ENCODE peak calls at places on chromosome 5, in seven cellular contexts. One of them, this sample, is unnamed.

GRCh38 chr5:32805966-32806626 is 95.0 kb downstream of the NPR3 start:
- DNase-seq in AG09309: peak; percentile 68
- DNase-seq in IMR-90: peak; percentile 94
- DNase-seq in AG04450: peak; percentile 51
- DNase-seq in heart right ventricle: no peak
- DNase-seq in colonic mucosa: no peak
- DNase-seq in tibial artery: no peak
- DNase-seq in this sample: no peak

GRCh38 chr5:168317096-168317520 is 25.7 kb downstream of the WWC1 start:
- DNase-seq in IMR-90: no peak
- DNase-seq in AG09309: no peak
- DNase-seq in tibial artery: no peak
- DNase-seq in heart right ventricle: no peak
- DNase-seq in colonic mucosa: no peak
- DNase-seq in AG04450: no peak
- DNase-seq in this sample: no peak

GRCh38 chr5:19988447-19988846 is 447 bp upstream of the CDH18 start:
- DNase-seq in AG04450: no peak
- DNase-seq in tibial artery: no peak
- DNase-seq in AG09309: no peak
- DNase-seq in colonic mucosa: no peak
- DNase-seq in heart right ventricle: no peak
- DNase-seq in IMR-90: no peak
- DNase-seq in this sample: peak; percentile 41

GRCh38 chr5:107618233-107618632 is 52.5 kb downstream of the EFNA5 start:
- DNase-seq in tibial artery: no peak
- DNase-seq in IMR-90: no peak
- DNase-seq in heart right ventricle: no peak
- DNase-seq in colonic mucosa: no peak
- DNase-seq in AG09309: no peak
- DNase-seq in AG04450: no peak
- DNase-seq in this sample: no peak

GRCh38 chr5:151151793-151152192 is 5.8 kb downstream of the ANXA6 start:
- DNase-seq in tibial artery: peak; percentile 65
- DNase-seq in heart right ventricle: no peak
- DNase-seq in AG04450: no peak
- DNase-seq in colonic mucosa: no peak
- DNase-seq in IMR-90: peak; percentile 47
- DNase-seq in AG09309: no peak
- DNase-seq in this sample: no peak

GRCh38 chr5:55338810-55339243 is 31.0 kb downstream of the MTREX start:
- DNase-seq in IMR-90: no peak
- DNase-seq in AG09309: no peak
- DNase-seq in colonic mucosa: no peak
- DNase-seq in tibial artery: peak; percentile 31
- DNase-seq in AG04450: no peak
- DNase-seq in heart right ventricle: no peak
- DNase-seq in this sample: no peak

GRCh38 chr5:74034738-74035137 is 408.7 kb downstream of the ARHGEF28 start:
- DNase-seq in AG04450: peak; percentile 64
- DNase-seq in tibial artery: no peak
- DNase-seq in IMR-90: peak; percentile 88
- DNase-seq in colonic mucosa: no peak
- DNase-seq in AG09309: peak; percentile 42
- DNase-seq in heart right ventricle: no peak
- DNase-seq in this sample: no peak

GRCh38 chr5:181281077-181281983 is 20.4 kb upstream of the TRIM52 start:
- DNase-seq in tibial artery: no peak
- DNase-seq in AG09309: no peak
- DNase-seq in IMR-90: no peak
- DNase-seq in colonic mucosa: no peak
- DNase-seq in AG04450: no peak
- DNase-seq in heart right ventricle: no peak
- DNase-seq in this sample: peak; percentile 81

GRCh38 chr5:171857537-171857936 is 71.9 kb downstream of the SMIM23 start:
- DNase-seq in colonic mucosa: no peak
- DNase-seq in IMR-90: no peak
- DNase-seq in AG09309: no peak
- DNase-seq in tibial artery: no peak
- DNase-seq in AG04450: no peak
- DNase-seq in heart right ventricle: no peak
- DNase-seq in this sample: peak; percentile 32

GRCh38 chr5:132457371-132458225 is 33.0 kb downstream of the IRF1 start:
- DNase-seq in heart right ventricle: no peak
- DNase-seq in AG04450: no peak
- DNase-seq in tibial artery: peak; percentile 60
- DNase-seq in colonic mucosa: no peak
- DNase-seq in AG09309: peak; percentile 83
- DNase-seq in IMR-90: peak; percentile 89
- DNase-seq in this sample: no peak

GRCh38 chr5:6633469-6634326 is 458 bp downstream of the SRD5A1 start:
- DNase-seq in tibial artery: no peak
- DNase-seq in colonic mucosa: peak; percentile 45
- DNase-seq in IMR-90: peak; percentile 22
- DNase-seq in AG04450: no peak
- DNase-seq in AG09309: no peak
- DNase-seq in heart right ventricle: no peak
- DNase-seq in this sample: peak; percentile 72

GRCh38 chr5:179142434-179143198 is 82.4 kb downstream of the ZNF354C start:
- DNase-seq in tibial artery: no peak
- DNase-seq in colonic mucosa: no peak
- DNase-seq in IMR-90: peak; percentile 87
- DNase-seq in AG09309: peak; percentile 16
- DNase-seq in heart right ventricle: no peak
- DNase-seq in AG04450: peak; percentile 16
- DNase-seq in this sample: no peak

GRCh38 chr5:82149434-82149833 is 128.7 kb downstream of the RPS23 start:
- DNase-seq in AG04450: no peak
- DNase-seq in tibial artery: no peak
- DNase-seq in heart right ventricle: no peak
- DNase-seq in IMR-90: no peak
- DNase-seq in colonic mucosa: no peak
- DNase-seq in AG09309: no peak
- DNase-seq in this sample: no peak

GRCh38 chr5:73901045-73901444 is 275.0 kb downstream of the ARHGEF28 start:
- DNase-seq in AG09309: no peak
- DNase-seq in AG04450: peak; percentile 50
- DNase-seq in tibial artery: no peak
- DNase-seq in heart right ventricle: peak; percentile 21
- DNase-seq in IMR-90: peak; percentile 86
- DNase-seq in colonic mucosa: peak; percentile 41
- DNase-seq in this sample: no peak

GRCh38 chr5:171614511-171614910 is 171.1 kb upstream of the SMIM23 start:
- DNase-seq in tibial artery: no peak
- DNase-seq in IMR-90: no peak
- DNase-seq in AG04450: no peak
- DNase-seq in colonic mucosa: no peak
- DNase-seq in AG09309: no peak
- DNase-seq in heart right ventricle: no peak
- DNase-seq in this sample: no peak

GRCh38 chr5:53418844-53419243 is 61.6 kb upstream of the FST start:
- DNase-seq in AG09309: peak; percentile 98
- DNase-seq in IMR-90: peak; percentile 99
- DNase-seq in heart right ventricle: no peak
- DNase-seq in AG04450: peak; percentile 87
- DNase-seq in colonic mucosa: no peak
- DNase-seq in tibial artery: no peak
- DNase-seq in this sample: no peak

GRCh38 chr5:120942551-120942950 is 478.5 kb downstream of the PRR16 start:
- DNase-seq in AG04450: no peak
- DNase-seq in tibial artery: no peak
- DNase-seq in IMR-90: peak; percentile 18
- DNase-seq in AG09309: no peak
- DNase-seq in heart right ventricle: no peak
- DNase-seq in colonic mucosa: no peak
- DNase-seq in this sample: no peak

GRCh38 chr5:18653216-18653752 is 1019.0 kb downstream of the TAF11L14 start:
- DNase-seq in tibial artery: no peak
- DNase-seq in AG04450: no peak
- DNase-seq in heart right ventricle: no peak
- DNase-seq in AG09309: no peak
- DNase-seq in colonic mucosa: no peak
- DNase-seq in IMR-90: no peak
- DNase-seq in this sample: no peak

GRCh38 chr5:76606665-76607064 is 16.5 kb downstream of the F2RL2 start:
- DNase-seq in tibial artery: no peak
- DNase-seq in AG04450: no peak
- DNase-seq in heart right ventricle: no peak
- DNase-seq in IMR-90: no peak
- DNase-seq in colonic mucosa: no peak
- DNase-seq in AG09309: no peak
- DNase-seq in this sample: no peak

GRCh38 chr5:132030610-132031009 is 19.2 kb upstream of the ACSL6 start:
- DNase-seq in AG04450: no peak
- DNase-seq in tibial artery: no peak
- DNase-seq in colonic mucosa: no peak
- DNase-seq in IMR-90: no peak
- DNase-seq in AG09309: no peak
- DNase-seq in heart right ventricle: no peak
- DNase-seq in this sample: no peak

GRCh38 chr5:102536323-102536928 is 37.6 kb upstream of the SLCO6A1 start:
- DNase-seq in AG04450: no peak
- DNase-seq in heart right ventricle: no peak
- DNase-seq in AG09309: no peak
- DNase-seq in IMR-90: peak; percentile 22
- DNase-seq in colonic mucosa: no peak
- DNase-seq in tibial artery: no peak
- DNase-seq in this sample: no peak
- TF ChIP-seq CTCF in AG04450: peak; percentile 43
- TF ChIP-seq CTCF in heart right ventricle: peak; percentile 34
- TF ChIP-seq CTCF in AG09309: peak; percentile 32
- TF ChIP-seq CTCF in IMR-90: peak; percentile 45
- TF ChIP-seq CTCF in colonic mucosa: no peak
- TF ChIP-seq CTCF in tibial artery: peak; percentile 14
- TF ChIP-seq CTCF in this sample: peak; percentile 29

GRCh38 chr5:174571662-174572397 is 152.6 kb upstream of the MSX2 start:
- DNase-seq in IMR-90: peak; percentile 98
- DNase-seq in AG04450: peak; percentile 96
- DNase-seq in AG09309: peak; percentile 87
- DNase-seq in tibial artery: peak; percentile 58
- DNase-seq in heart right ventricle: peak; percentile 15
- DNase-seq in colonic mucosa: peak; percentile 50
- DNase-seq in this sample: no peak
- TF ChIP-seq CTCF in IMR-90: peak; percentile 59
- TF ChIP-seq CTCF in AG04450: peak; percentile 72
- TF ChIP-seq CTCF in AG09309: peak; percentile 61
- TF ChIP-seq CTCF in tibial artery: no peak
- TF ChIP-seq CTCF in heart right ventricle: peak; percentile 21
- TF ChIP-seq CTCF in colonic mucosa: no peak
- TF ChIP-seq CTCF in this sample: no peak

DNA sequence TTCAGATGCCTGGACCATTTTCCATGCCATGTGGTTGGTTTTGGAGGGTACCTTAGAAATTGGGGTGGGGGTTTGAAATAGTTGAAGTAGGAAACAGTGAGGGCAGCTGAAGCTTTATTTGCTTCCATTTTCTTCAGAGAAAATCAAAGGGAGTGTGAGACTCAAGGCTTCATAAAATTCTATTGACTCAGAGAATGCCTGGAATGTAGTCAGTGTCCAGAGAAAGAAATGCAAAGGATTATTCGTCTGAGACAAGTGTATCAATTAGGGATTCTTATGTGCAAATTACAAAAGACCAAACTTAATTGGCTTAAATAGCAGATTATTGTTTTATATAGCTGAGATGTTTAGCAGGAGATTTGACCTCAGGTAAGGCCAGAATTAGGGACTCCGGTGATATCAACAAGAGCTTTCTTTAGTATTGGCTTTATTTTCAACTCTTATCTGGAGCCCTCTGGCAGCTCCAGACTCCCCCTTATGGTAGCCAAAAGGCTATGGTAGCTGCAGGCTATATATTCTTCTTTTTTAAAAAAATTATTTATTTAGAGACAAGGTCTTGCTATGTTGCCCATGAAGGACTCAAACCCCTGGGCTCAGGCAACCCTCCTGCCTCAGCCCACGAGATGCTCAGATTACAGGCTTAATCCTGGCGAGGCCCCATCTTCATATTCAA is 38.9 kb downstream of the PTTG1 start:
- DNase-seq in heart right ventricle: no peak
- DNase-seq in IMR-90: no peak
- DNase-seq in AG09309: no peak
- DNase-seq in AG04450: no peak
- DNase-seq in colonic mucosa: no peak
- DNase-seq in tibial artery: no peak
- DNase-seq in this sample: no peak
- TF ChIP-seq CTCF in heart right ventricle: no peak
- TF ChIP-seq CTCF in IMR-90: peak; percentile 35
- TF ChIP-seq CTCF in AG09309: peak; percentile 11
- TF ChIP-seq CTCF in AG04450: peak; percentile 47
- TF ChIP-seq CTCF in colonic mucosa: no peak
- TF ChIP-seq CTCF in tibial artery: no peak
- TF ChIP-seq CTCF in this sample: no peak

GRCh38 chr5:149729150-149729549 is 960 bp upstream of the PPARGC1B start:
- DNase-seq in AG09309: no peak
- DNase-seq in tibial artery: no peak
- DNase-seq in IMR-90: no peak
- DNase-seq in heart right ventricle: no peak
- DNase-seq in colonic mucosa: no peak
- DNase-seq in AG04450: no peak
- DNase-seq in this sample: no peak

GRCh38 chr5:149731332-149731616 is 1.2 kb downstream of the PPARGC1B start:
- DNase-seq in AG09309: no peak
- DNase-seq in heart right ventricle: no peak
- DNase-seq in tibial artery: no peak
- DNase-seq in IMR-90: no peak
- DNase-seq in colonic mucosa: no peak
- DNase-seq in AG04450: no peak
- DNase-seq in this sample: no peak

GRCh38 chr5:149732500-149733128 is 2.5 kb downstream of the PPARGC1B start:
- DNase-seq in tibial artery: peak; percentile 45
- DNase-seq in AG04450: no peak
- DNase-seq in heart right ventricle: peak; percentile 47
- DNase-seq in IMR-90: no peak
- DNase-seq in colonic mucosa: peak; percentile 82
- DNase-seq in AG09309: no peak
- DNase-seq in this sample: peak; percentile 21

GRCh38 chr5:149731617-149732400 is 1.7 kb downstream of the PPARGC1B start:
- DNase-seq in AG04450: peak; percentile 10
- DNase-seq in heart right ventricle: peak; percentile 86
- DNase-seq in colonic mucosa: peak; percentile 96
- DNase-seq in tibial artery: peak; percentile 90
- DNase-seq in AG09309: no peak
- DNase-seq in IMR-90: peak; percentile 58
- DNase-seq in this sample: peak; percentile 76

GRCh38 chr5:149730620-149731331 is 666 bp downstream of the PPARGC1B start:
- DNase-seq in heart right ventricle: peak; percentile 65
- DNase-seq in tibial artery: peak; percentile 35
- DNase-seq in colonic mucosa: peak; percentile 70
- DNase-seq in AG09309: no peak
- DNase-seq in AG04450: no peak
- DNase-seq in IMR-90: no peak
- DNase-seq in this sample: peak; percentile 63
- TF ChIP-seq CTCF in heart right ventricle: no peak
- TF ChIP-seq CTCF in tibial artery: no peak
- TF ChIP-seq CTCF in colonic mucosa: no peak
- TF ChIP-seq CTCF in AG09309: no peak
- TF ChIP-seq CTCF in AG04450: no peak
- TF ChIP-seq CTCF in IMR-90: no peak
- TF ChIP-seq CTCF in this sample: no peak

GRCh38 chr5:38672059-38672791 is 115.8 kb upstream of the LIFR start:
- DNase-seq in colonic mucosa: no peak
- DNase-seq in IMR-90: peak; percentile 56
- DNase-seq in AG04450: peak; percentile 30
- DNase-seq in heart right ventricle: no peak
- DNase-seq in tibial artery: no peak
- DNase-seq in AG09309: no peak
- DNase-seq in this sample: no peak
- TF ChIP-seq CTCF in colonic mucosa: no peak
- TF ChIP-seq CTCF in IMR-90: no peak
- TF ChIP-seq CTCF in AG04450: no peak
- TF ChIP-seq CTCF in heart right ventricle: no peak
- TF ChIP-seq CTCF in tibial artery: no peak
- TF ChIP-seq CTCF in AG09309: no peak
- TF ChIP-seq CTCF in this sample: no peak